ENCODE peak calls at places on chromosomes 6 and 20, in eight cellular contexts. T is cardiac fibroblast; M is G401; L is astrocyte of the spinal cord; K is AG09309; Z is stimulated activated CD4-positive, alpha-beta T cell treated with anti-CD3 and anti-CD28 coated beads, Interleukin-4, amount 100 ng/mL, for 48 hours; I is small intestine; O is endothelial cell. U is an unnamed sample.

GRCh38 chr6:112286010-112286409 is 31.6 kb upstream of the LAMA4 start:
- DNase-seq in Z (peak; percentile 42), K (no peak), T (no peak), I (peak; percentile 22), O (no peak), M (no peak), L (no peak), U (peak; percentile 13)

GRCh38 chr20:61119263-61119662 is 132.8 kb upstream of the CDH4 start:
- DNase-seq in O (no peak), M (no peak), K (no peak), Z (no peak), T (no peak), L (no peak), I (no peak), U (no peak)

GRCh38 chr6:68880050-68880449 is 245.0 kb downstream of the ADGRB3 start:
- DNase-seq in Z (no peak), T (no peak), I (no peak), M (peak; percentile 36), K (no peak), L (no peak), O (no peak), U (no peak)

GRCh38 chr20:24981750-24982149 is 10.8 kb downstream of the APMAP start:
- DNase-seq in L (no peak), T (no peak), O (no peak), I (no peak), M (no peak), Z (no peak), K (no peak), U (no peak)

GRCh38 chr20:4544765-4545164 is 176.9 kb upstream of the PRND start:
- DNase-seq in M (no peak), K (no peak), T (no peak), I (no peak), O (no peak), L (peak; percentile 60), Z (no peak), U (no peak)

GRCh38 chr6:52087498-52087999 is at the start of gene PKHD1:
- DNase-seq in L (no peak), T (peak; percentile 1), I (peak; percentile 74), O (no peak), Z (no peak), K (no peak), M (no peak), U (peak; percentile 9)

GRCh38 chr6:84791233-84791632 is 26.8 kb upstream of the TBX18 start:
- DNase-seq in I (no peak), T (peak; percentile 56), O (no peak), L (peak; percentile 40), Z (no peak), K (no peak), M (no peak), U (no peak)

GRCh38 chr20:25248501-25249172 is 752 bp downstream of the PYGB start:
- DNase-seq in O (peak; percentile 54), T (peak; percentile 57), L (peak; percentile 32), K (no peak), I (no peak), M (peak; percentile 65), Z (no peak), U (peak; percentile 64)

GRCh38 chr20:52985687-52986086 is 13.5 kb downstream of the TSHZ2 start:
- DNase-seq in L (no peak), K (no peak), O (no peak), M (no peak), T (no peak), I (no peak), Z (no peak), U (no peak)

GRCh38 chr6:18400831-18401446 is 13.8 kb downstream of the RNF144B start:
- DNase-seq in I (no peak), T (no peak), M (no peak), K (no peak), Z (no peak), L (peak; percentile 70), O (no peak), U (peak; percentile 24)

GRCh38 chr6:20056350-20056992 is 155.8 kb downstream of the MBOAT1 start:
- DNase-seq in I (peak; percentile 31), T (peak; percentile 74), L (peak; percentile 66), M (peak; percentile 58), Z (no peak), O (peak; percentile 35), K (peak; percentile 25), U (no peak)

GRCh38 chr6:156773476-156773875 is 3.7 kb upstream of the ARID1B start:
- DNase-seq in L (no peak), O (no peak), T (no peak), M (no peak), K (no peak), Z (no peak), I (no peak), U (no peak)

GRCh38 chr6:170208651-170209353 is 82.1 kb downstream of the DLL1 start:
- DNase-seq in M (no peak), I (no peak), Z (no peak), K (no peak), T (no peak), O (peak; percentile 1), L (no peak), U (no peak)

U was measured in GM20000.